ENCODE peak calls at places on chromosomes 6 and 20, in ten cellular contexts. N is stomach, R is ovary, F is body of pancreas, I is adrenal gland, S is HCT116, T is lower leg skin, A is IMR-90, O is gastrocnemius medialis, Z is esophagus squamous epithelium. C is an unnamed sample.

GRCh38 chr6:137928286-137928685 is 61.2 kb downstream of the TNFAIP3 start:
- DNase-seq in I (no peak), S (no peak), R (no peak), Z (no peak), F (no peak), A (no peak), O (no peak), T (no peak), N (no peak), C (no peak)

GRCh38 chr20:31974975-31975481 is 7.1 kb downstream of the XKR7 start:
- DNase-seq in F (no peak), R (no peak), O (no peak), I (no peak), A (no peak), T (no peak), Z (no peak), S (no peak), N (no peak), C (no peak)

GRCh38 chr6:169868458-169868857 is 117.0 kb downstream of the ERMARD start:
- DNase-seq in O (peak), A (no peak), R (peak), F (no peak), S (no peak), Z (no peak), N (peak), T (peak), I (no peak), C (peak)

GRCh38 chr20:29497261-29497671 is 1760.2 kb upstream of the DEFB115 start:
- DNase-seq in Z (no peak), N (no peak), R (peak), O (peak), S (no peak), I (no peak), A (no peak), T (no peak), F (no peak), C (peak)

GRCh38 chr6:7846971-7847818 is 63.4 kb downstream of the TXNDC5 start:
- DNase-seq in N (no peak), O (no peak), F (no peak), T (no peak), A (peak), Z (no peak), I (peak), R (peak), S (no peak), C (no peak)

GRCh38 chr20:36645998-36646397 is at the start of gene SLA2:
- DNase-seq in F (no peak), Z (no peak), T (peak), O (no peak), N (peak), I (no peak), A (no peak), S (no peak), R (no peak), C (peak)

GRCh38 chr6:132115714-132116366 is 164.7 kb upstream of the CCN2 start:
- DNase-seq in S (no peak), A (peak), I (no peak), O (no peak), Z (no peak), F (no peak), T (no peak), R (no peak), N (no peak), C (no peak)

GRCh38 chr6:25774120-25774730 is 19.7 kb downstream of the SLC17A4 start:
- DNase-seq in F (no peak), N (no peak), R (no peak), A (no peak), O (no peak), I (no peak), S (no peak), T (no peak), Z (no peak), C (no peak)

GRCh38 chr6:152096863-152097496 is 289.5 kb downstream of the ESR1 start:
- DNase-seq in O (no peak), T (no peak), S (no peak), Z (no peak), F (no peak), N (no peak), I (no peak), A (peak), R (no peak), C (no peak)

GRCh38 chr6:116287668-116288282 is 8.0 kb upstream of the TSPYL1 start:
- DNase-seq in T (no peak), R (no peak), A (peak), S (peak), Z (no peak), O (no peak), I (no peak), F (no peak), N (no peak), C (no peak)

GRCh38 chr6:24599686-24600399 is 46.1 kb downstream of the KIAA0319 start:
- DNase-seq in I (no peak), O (no peak), R (no peak), Z (no peak), N (no peak), S (no peak), F (no peak), T (no peak), A (no peak), C (no peak)

GRCh38 chr20:64058536-64058935 is 4.5 kb upstream of the TCEA2 start:
- DNase-seq in F (no peak), T (no peak), A (peak), O (no peak), Z (no peak), S (no peak), I (no peak), N (peak), R (no peak), C (no peak)

GRCh38 chr20:64056639-64056888 is 6.4 kb upstream of the TCEA2 start:
- DNase-seq in R (no peak), Z (no peak), N (no peak), F (no peak), A (no peak), S (no peak), T (no peak), O (no peak), I (peak), C (peak)

GRCh38 chr20:64055893-64056638 is 6.6 kb upstream of the SOX18 start:
- DNase-seq in T (no peak), A (peak), O (no peak), S (no peak), F (no peak), Z (no peak), N (no peak), I (peak), R (no peak), C (peak)

GRCh38 chr20:64057628-64058498 is 5.1 kb upstream of the TCEA2 start:
- DNase-seq in R (peak), N (peak), F (peak), I (peak), A (peak), O (peak), S (no peak), T (peak), Z (no peak), C (peak)

DNA sequence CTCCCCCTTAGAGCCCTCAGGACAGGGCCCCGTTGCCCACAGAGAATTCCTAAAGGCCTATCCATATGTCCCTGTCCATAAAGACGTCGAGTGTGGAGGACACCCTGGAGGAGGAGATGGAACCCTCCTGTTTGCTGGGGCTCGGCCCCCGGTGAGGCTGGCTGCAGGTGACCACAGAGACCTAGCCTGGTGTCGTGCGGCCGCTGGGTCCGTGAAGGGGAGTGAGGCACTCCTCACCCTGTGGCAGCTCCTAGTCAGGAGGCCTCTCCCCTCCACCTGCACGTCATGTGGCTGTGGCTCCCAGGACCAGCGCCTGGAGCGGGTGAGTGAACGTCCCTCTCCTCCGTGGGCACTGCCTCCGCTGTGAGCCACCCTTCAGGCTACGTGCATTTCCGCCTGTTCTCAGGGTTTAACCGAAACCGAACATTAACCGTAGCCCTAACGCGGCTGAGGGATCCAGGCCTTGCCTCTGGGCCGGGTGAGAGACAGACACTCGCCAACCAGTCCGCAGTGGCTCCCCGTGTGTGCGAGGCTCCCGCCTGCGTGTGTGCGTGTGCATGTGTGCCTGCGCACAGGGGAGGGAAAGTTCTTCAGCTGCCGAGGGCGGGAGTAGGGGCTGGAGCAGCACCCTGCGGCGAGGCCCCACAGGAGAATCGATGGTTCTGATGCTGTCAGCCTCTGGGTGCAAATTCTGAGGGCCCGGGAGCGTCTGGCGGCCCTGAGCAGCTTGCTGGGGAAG is 5.9 kb upstream of the TCEA2 start:
- DNase-seq in F (no peak), A (no peak), S (no peak), Z (no peak), R (no peak), I (no peak), N (no peak), T (no peak), O (no peak), C (no peak)
- H3K4me3 ChIP-seq in F (no peak), A (no peak), S (no peak), Z (peak), R (no peak), I (no peak), N (no peak), T (no peak), O (peak), C (peak)

GRCh38 chr20:62926229-62927127 is at the start of gene DIDO1:
- DNase-seq in A (peak), Z (peak), S (peak), I (peak), N (peak), T (peak), R (peak), F (peak), O (peak), C (peak)
- TF ChIP-seq POLR2A in A (peak), Z (no peak), S (peak), I (peak), N (no peak), T (no peak), R (peak), F (peak), O (peak), C (no peak)

DNA sequence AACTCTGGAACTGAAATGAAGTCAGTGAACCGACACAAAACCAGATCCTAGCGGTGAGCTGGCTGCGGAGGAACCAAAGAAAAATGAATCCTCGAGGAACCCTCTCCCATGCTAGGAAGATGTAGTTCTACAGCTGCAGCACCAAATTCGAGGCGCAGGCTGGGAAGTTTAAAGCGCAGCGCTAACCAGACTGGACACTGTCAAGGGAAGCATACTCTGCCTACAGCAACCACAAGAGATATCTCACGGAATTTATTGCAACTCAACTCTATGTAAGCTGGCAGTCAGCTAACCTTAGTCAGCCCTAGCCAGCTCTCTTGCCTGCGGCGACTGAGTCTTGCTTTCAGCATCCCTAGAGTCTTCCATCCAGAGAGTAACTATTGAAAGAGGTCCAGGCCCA is 3.7 kb upstream of the HTR1B start:
- DNase-seq in I (no peak), R (peak), T (no peak), N (no peak), O (no peak), S (no peak), A (peak), Z (no peak), F (no peak), C (no peak)
- H3K4me3 ChIP-seq in I (no peak), R (no peak), T (no peak), N (peak), O (peak), S (no peak), A (peak), Z (peak), F (no peak), C (peak)

GRCh38 chr20:62354031-62354808 is 12.9 kb downstream of the LAMA5 start:
- DNase-seq in Z (no peak), I (no peak), A (no peak), F (no peak), N (no peak), T (no peak), R (peak), O (no peak), S (no peak), C (peak)

GRCh38 chr20:62351469-62352401 is 15.4 kb downstream of the LAMA5 start:
- DNase-seq in T (no peak), A (no peak), S (no peak), I (no peak), Z (no peak), O (no peak), R (peak), N (no peak), F (no peak), C (peak)

GRCh38 chr20:62350629-62351422 is 16.3 kb downstream of the LAMA5 start:
- DNase-seq in S (no peak), A (no peak), O (no peak), F (no peak), R (peak), I (no peak), N (no peak), T (no peak), Z (no peak), C (peak)

GRCh38 chr20:62353289-62354030 is 13.7 kb downstream of the LAMA5 start:
- DNase-seq in S (no peak), F (no peak), N (no peak), R (peak), I (no peak), T (no peak), A (no peak), Z (no peak), O (no peak), C (no peak)

GRCh38 chr20:62352402-62353288 is 14.5 kb downstream of the LAMA5 start:
- DNase-seq in N (peak), A (no peak), Z (no peak), S (no peak), T (no peak), O (peak), R (peak), F (no peak), I (peak), C (peak)
- TF ChIP-seq POLR2A in N (no peak), A (no peak), Z (no peak), S (no peak), T (no peak), O (no peak), R (no peak), F (no peak), I (no peak), C (no peak)